ENCODE peak calls at places on chromosomes 13 and 19, in six cellular contexts. O, U, P, V, F and Q are unnamed samples.

GRCh38 chr19:41801682-41802317 is 5.4 kb downstream of the CEACAM3 start:
- DNase-seq in O (no peak), U (no peak), P (no peak), V (no peak), F (no peak), Q (no peak)

GRCh38 chr19:39438270-39438934 is 2.7 kb upstream of the RPS16 start:
- DNase-seq in O (no peak), U (no peak), P (no peak), V (no peak), F (no peak), Q (no peak)

GRCh38 chr13:36072536-36072935 is 58.6 kb downstream of the DCLK1 start:
- DNase-seq in O (no peak), U (no peak), P (no peak), V (no peak), F (no peak), Q (no peak)

GRCh38 chr13:25872871-25873607 is 178.8 kb downstream of the SHISA2 start:
- DNase-seq in O (peak; percentile 72), U (no peak), P (no peak), V (no peak), F (no peak), Q (no peak)

GRCh38 chr19:11106477-11106876 is 17.2 kb downstream of the LDLR start:
- DNase-seq in O (peak; percentile 41), U (no peak), P (no peak), V (no peak), F (peak; percentile 87), Q (no peak)

GRCh38 chr13:105220063-105220462 is 1315.4 kb downstream of the EFNB2 start:
- DNase-seq in O (no peak), U (no peak), P (no peak), V (no peak), F (no peak), Q (no peak)

GRCh38 chr19:21586341-21587116 is 81.1 kb downstream of the ZNF429 start:
- DNase-seq in O (peak; percentile 55), U (no peak), P (peak; percentile 41), V (no peak), F (peak; percentile 82), Q (no peak)

GRCh38 chr19:10452726-10453620 is 32.6 kb downstream of the PDE4A start:
- DNase-seq in O (no peak), U (no peak), P (no peak), V (no peak), F (peak; percentile 38), Q (no peak)

GRCh38 chr19:42131149-42132029 is 857 bp downstream of the POU2F2 start:
- DNase-seq in O (no peak), U (no peak), P (no peak), V (no peak), F (no peak), Q (no peak)

GRCh38 chr13:35771898-35772297 is 295.4 kb upstream of the MAB21L1 start:
- DNase-seq in O (no peak), U (no peak), P (peak; percentile 39), V (no peak), F (no peak), Q (no peak)

GRCh38 chr13:51666316-51666715 is 82.1 kb downstream of the WDFY2 start:
- DNase-seq in O (no peak), U (no peak), P (no peak), V (no peak), F (no peak), Q (no peak)

GRCh38 chr19:2362039-2362969 is 2.2 kb downstream of the TMPRSS9 start:
- DNase-seq in O (no peak), U (no peak), P (no peak), V (no peak), F (no peak), Q (no peak)

GRCh38 chr19:57829316-57829715 is 783 bp upstream of the ZNF587B start:
- DNase-seq in O (peak; percentile 59), U (no peak), P (no peak), V (no peak), F (no peak), Q (no peak)

GRCh38 chr19:16366433-16367268 is 42.0 kb downstream of the KLF2 start:
- DNase-seq in O (no peak), U (no peak), P (no peak), V (peak; percentile 29), F (no peak), Q (no peak)

GRCh38 chr19:48746738-48747575 is at the start of gene IZUMO1:
- DNase-seq in O (peak; percentile 82), U (no peak), P (peak; percentile 91), V (peak; percentile 19), F (peak; percentile 89), Q (peak; percentile 94)

GRCh38 chr19:42092350-42092749 is 16.4 kb downstream of the ZNF574 start:
- DNase-seq in O (no peak), U (no peak), P (no peak), V (peak; percentile 15), F (peak; percentile 63), Q (no peak)

GRCh38 chr13:30204564-30204963 is 102.8 kb downstream of the KATNAL1 start:
- DNase-seq in O (no peak), U (no peak), P (no peak), V (no peak), F (no peak), Q (no peak)

GRCh38 chr13:42215578-42216421 is 56.2 kb upstream of the AKAP11 start:
- DNase-seq in O (peak; percentile 53), U (no peak), P (peak; percentile 58), V (no peak), F (peak; percentile 9), Q (no peak)

GRCh38 chr13:72218966-72219365 is 352.0 kb upstream of the DACH1 start:
- DNase-seq in O (no peak), U (no peak), P (no peak), V (no peak), F (no peak), Q (no peak)

GRCh38 chr13:28568286-28568685 is 73.4 kb upstream of the FLT1 start:
- DNase-seq in O (peak; percentile 90), U (peak; percentile 32), P (no peak), V (no peak), F (peak; percentile 46), Q (peak; percentile 85)